ENCODE peak calls at places on chromosomes 4 and X, in eight cellular contexts. One of them, this sample, is unnamed.

GRCh38 chrX:123475068-123475724 is 257.7 kb downstream of the THOC2 start:
- DNase-seq in HepG2: no peak
- DNase-seq in OCI-LY7: no peak
- DNase-seq in SK-N-SH: no peak
- DNase-seq in mesendoderm: peak; percentile 11
- DNase-seq in K562: no peak
- DNase-seq in PC-3: peak; percentile 5
- DNase-seq in GM23248: peak; percentile 61
- DNase-seq in this sample: peak; percentile 54

GRCh38 chrX:49193542-49193964 is 6.4 kb downstream of the SYP start:
- DNase-seq in HepG2: no peak
- DNase-seq in OCI-LY7: no peak
- DNase-seq in SK-N-SH: no peak
- DNase-seq in mesendoderm: no peak
- DNase-seq in K562: peak; percentile 37
- DNase-seq in PC-3: no peak
- DNase-seq in GM23248: no peak
- DNase-seq in this sample: no peak

GRCh38 chr4:99379571-99379970 is 27.0 kb upstream of the ADH1C start:
- DNase-seq in HepG2: no peak
- DNase-seq in OCI-LY7: no peak
- DNase-seq in SK-N-SH: no peak
- DNase-seq in mesendoderm: no peak
- DNase-seq in K562: no peak
- DNase-seq in PC-3: no peak
- DNase-seq in GM23248: no peak
- DNase-seq in this sample: no peak

GRCh38 chr4:140152760-140153418 is 1.1 kb downstream of the MAML3 start:
- DNase-seq in HepG2: no peak
- DNase-seq in OCI-LY7: peak; percentile 38
- DNase-seq in SK-N-SH: peak; percentile 52
- DNase-seq in mesendoderm: peak; percentile 70
- DNase-seq in K562: peak; percentile 17
- DNase-seq in PC-3: peak; percentile 32
- DNase-seq in GM23248: peak; percentile 78
- DNase-seq in this sample: peak; percentile 49

GRCh38 chr4:17597517-17597916 is 16.9 kb upstream of the MED28 start:
- DNase-seq in HepG2: no peak
- DNase-seq in OCI-LY7: no peak
- DNase-seq in SK-N-SH: peak; percentile 21
- DNase-seq in mesendoderm: peak; percentile 16
- DNase-seq in K562: peak; percentile 17
- DNase-seq in PC-3: peak; percentile 51
- DNase-seq in GM23248: peak; percentile 23
- DNase-seq in this sample: no peak

GRCh38 chr4:54902261-54902660 is 223.1 kb downstream of the KDR start:
- DNase-seq in HepG2: no peak
- DNase-seq in OCI-LY7: no peak
- DNase-seq in SK-N-SH: no peak
- DNase-seq in mesendoderm: no peak
- DNase-seq in K562: no peak
- DNase-seq in PC-3: peak; percentile 96
- DNase-seq in GM23248: peak; percentile 46
- DNase-seq in this sample: no peak

GRCh38 chr4:1900087-1900433 is 28.9 kb downstream of the NSD2 start:
- DNase-seq in HepG2: no peak
- DNase-seq in OCI-LY7: no peak
- DNase-seq in SK-N-SH: no peak
- DNase-seq in mesendoderm: no peak
- DNase-seq in K562: no peak
- DNase-seq in PC-3: no peak
- DNase-seq in GM23248: no peak
- DNase-seq in this sample: no peak

GRCh38 chr4:177579649-177580048 is 137.4 kb upstream of the AGA start:
- DNase-seq in HepG2: no peak
- DNase-seq in OCI-LY7: no peak
- DNase-seq in SK-N-SH: no peak
- DNase-seq in mesendoderm: no peak
- DNase-seq in K562: no peak
- DNase-seq in PC-3: peak; percentile 10
- DNase-seq in GM23248: no peak
- DNase-seq in this sample: no peak

GRCh38 chr4:175871774-175872405 is 59.8 kb upstream of the GPM6A start:
- DNase-seq in HepG2: no peak
- DNase-seq in OCI-LY7: no peak
- DNase-seq in SK-N-SH: no peak
- DNase-seq in mesendoderm: no peak
- DNase-seq in K562: no peak
- DNase-seq in PC-3: peak; percentile 58
- DNase-seq in GM23248: no peak
- DNase-seq in this sample: no peak

GRCh38 chr4:20065952-20066351 is 185.8 kb upstream of the SLIT2 start:
- DNase-seq in HepG2: no peak
- DNase-seq in OCI-LY7: no peak
- DNase-seq in SK-N-SH: no peak
- DNase-seq in mesendoderm: no peak
- DNase-seq in K562: no peak
- DNase-seq in PC-3: no peak
- DNase-seq in GM23248: no peak
- DNase-seq in this sample: no peak

GRCh38 chr4:140374130-140374477 is 658 bp downstream of the SCOC start:
- DNase-seq in HepG2: peak; percentile 32
- DNase-seq in OCI-LY7: no peak
- DNase-seq in SK-N-SH: no peak
- DNase-seq in mesendoderm: no peak
- DNase-seq in K562: no peak
- DNase-seq in PC-3: peak; percentile 34
- DNase-seq in GM23248: no peak
- DNase-seq in this sample: no peak

GRCh38 chr4:73019462-73020047 is 50.0 kb downstream of the COX18 start:
- DNase-seq in HepG2: peak; percentile 23
- DNase-seq in OCI-LY7: peak; percentile 61
- DNase-seq in SK-N-SH: peak; percentile 49
- DNase-seq in mesendoderm: peak; percentile 36
- DNase-seq in K562: peak; percentile 39
- DNase-seq in PC-3: peak; percentile 78
- DNase-seq in GM23248: peak; percentile 76
- DNase-seq in this sample: peak; percentile 63

GRCh38 chrX:117788339-117788738 is 328.3 kb downstream of the KLHL13 start:
- DNase-seq in HepG2: no peak
- DNase-seq in OCI-LY7: no peak
- DNase-seq in SK-N-SH: peak; percentile 46
- DNase-seq in mesendoderm: no peak
- DNase-seq in K562: no peak
- DNase-seq in PC-3: no peak
- DNase-seq in GM23248: no peak
- DNase-seq in this sample: no peak

GRCh38 chrX:23493941-23494374 is 159.3 kb downstream of the PTCHD1 start:
- DNase-seq in HepG2: no peak
- DNase-seq in OCI-LY7: peak; percentile 5
- DNase-seq in SK-N-SH: no peak
- DNase-seq in mesendoderm: peak; percentile 38
- DNase-seq in K562: no peak
- DNase-seq in PC-3: peak; percentile 68
- DNase-seq in GM23248: no peak
- DNase-seq in this sample: no peak

GRCh38 chr4:6180841-6181631 is 19.3 kb downstream of the JAKMIP1 start:
- DNase-seq in HepG2: no peak
- DNase-seq in OCI-LY7: peak; percentile 26
- DNase-seq in SK-N-SH: no peak
- DNase-seq in mesendoderm: no peak
- DNase-seq in K562: no peak
- DNase-seq in PC-3: no peak
- DNase-seq in GM23248: no peak
- DNase-seq in this sample: no peak

GRCh38 chr4:29128810-29129209 is 1591.4 kb upstream of the PCDH7 start:
- DNase-seq in HepG2: no peak
- DNase-seq in OCI-LY7: no peak
- DNase-seq in SK-N-SH: no peak
- DNase-seq in mesendoderm: no peak
- DNase-seq in K562: no peak
- DNase-seq in PC-3: no peak
- DNase-seq in GM23248: no peak
- DNase-seq in this sample: no peak

GRCh38 chrX:155745792-155746191 is 133.0 kb upstream of the TMLHE start:
- DNase-seq in HepG2: peak; percentile 0
- DNase-seq in OCI-LY7: no peak
- DNase-seq in SK-N-SH: no peak
- DNase-seq in mesendoderm: no peak
- DNase-seq in K562: peak; percentile 56
- DNase-seq in PC-3: peak; percentile 46
- DNase-seq in GM23248: peak; percentile 44
- DNase-seq in this sample: peak; percentile 7

GRCh38 chrX:48086119-48086518 is 14.7 kb upstream of the ZNF630 start:
- DNase-seq in HepG2: peak; percentile 27
- DNase-seq in OCI-LY7: no peak
- DNase-seq in SK-N-SH: no peak
- DNase-seq in mesendoderm: no peak
- DNase-seq in K562: no peak
- DNase-seq in PC-3: peak; percentile 59
- DNase-seq in GM23248: no peak
- DNase-seq in this sample: no peak

GRCh38 chr4:66202870-66203269 is 532.6 kb upstream of the EPHA5 start:
- DNase-seq in HepG2: no peak
- DNase-seq in OCI-LY7: no peak
- DNase-seq in SK-N-SH: no peak
- DNase-seq in mesendoderm: no peak
- DNase-seq in K562: no peak
- DNase-seq in PC-3: peak; percentile 13
- DNase-seq in GM23248: no peak
- DNase-seq in this sample: no peak

DNA sequence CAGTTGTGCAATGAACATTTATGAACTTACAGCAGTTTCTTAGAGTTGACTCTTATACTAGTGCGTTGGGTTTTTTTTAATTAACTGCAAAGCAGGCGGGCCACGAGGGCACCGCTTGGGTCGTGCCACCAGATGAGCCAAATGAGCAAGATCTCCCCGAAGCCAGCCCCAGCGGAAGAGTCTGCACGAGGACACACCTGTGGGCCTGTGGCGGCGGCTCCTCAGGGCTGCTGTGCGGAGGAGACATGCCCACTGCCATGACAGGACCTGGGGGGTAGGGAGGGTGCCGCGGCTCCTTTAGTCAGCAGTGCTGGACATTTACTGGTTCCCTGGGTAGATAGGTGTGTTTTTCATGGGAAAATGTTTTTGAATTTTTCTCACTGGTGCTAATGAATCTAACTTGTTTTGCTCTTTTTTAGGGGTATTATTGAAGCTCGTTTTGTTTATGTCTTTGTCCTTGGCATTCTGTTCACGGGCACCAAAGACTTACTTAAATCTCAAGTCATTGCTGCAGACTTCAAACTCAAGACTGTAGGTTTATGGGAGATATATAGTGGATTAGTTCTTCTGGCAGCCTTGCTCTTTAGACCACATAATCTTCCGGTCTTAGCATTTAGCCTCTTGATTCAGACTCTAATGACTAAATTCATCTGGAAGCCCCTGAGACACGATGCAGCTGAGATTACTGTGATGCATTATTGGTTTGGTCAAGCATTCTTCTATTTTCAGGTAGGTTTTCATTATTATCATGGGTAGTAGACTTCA is 31.2 kb downstream of the PIGG start:
- DNase-seq in HepG2: no peak
- DNase-seq in OCI-LY7: no peak
- DNase-seq in SK-N-SH: no peak
- DNase-seq in mesendoderm: no peak
- DNase-seq in K562: no peak
- DNase-seq in PC-3: no peak
- DNase-seq in GM23248: no peak
- DNase-seq in this sample: no peak
- H3K36me3 ChIP-seq in HepG2: peaks cover 25% of the 10 kb centered on the region
- H3K36me3 ChIP-seq in OCI-LY7: peaks cover 38% of the 10 kb centered on the region
- H3K36me3 ChIP-seq in SK-N-SH: peaks cover 22% of the 10 kb centered on the region
- H3K36me3 ChIP-seq in mesendoderm: peaks cover 4% of the 10 kb centered on the region
- H3K36me3 ChIP-seq in K562: peaks cover 74% of the 10 kb centered on the region
- H3K36me3 ChIP-seq in PC-3: peaks cover 5% of the 10 kb centered on the region
- H3K36me3 ChIP-seq in GM23248: peaks cover 17% of the 10 kb centered on the region
- H3K36me3 ChIP-seq in this sample: peaks cover 13% of the 10 kb centered on the region

GRCh38 chr4:105466580-105466979 is 7.3 kb downstream of the PPA2 start:
- DNase-seq in HepG2: no peak
- DNase-seq in OCI-LY7: no peak
- DNase-seq in SK-N-SH: no peak
- DNase-seq in mesendoderm: no peak
- DNase-seq in K562: no peak
- DNase-seq in PC-3: no peak
- DNase-seq in GM23248: no peak
- DNase-seq in this sample: no peak
- H3K79me2 ChIP-seq in HepG2: peaks cover 35% of the 10 kb centered on the region
- H3K79me2 ChIP-seq in OCI-LY7: peaks cover 32% of the 10 kb centered on the region
- H3K79me2 ChIP-seq in SK-N-SH: peaks cover 54% of the 10 kb centered on the region
- H3K79me2 ChIP-seq in mesendoderm: peaks cover 12% of the 10 kb centered on the region
- H3K79me2 ChIP-seq in K562: peaks cover 64% of the 10 kb centered on the region
- H3K79me2 ChIP-seq in PC-3: peaks cover 54% of the 10 kb centered on the region
- H3K79me2 ChIP-seq in GM23248: peaks cover 79% of the 10 kb centered on the region
- H3K79me2 ChIP-seq in this sample: peaks cover 36% of the 10 kb centered on the region

DNA sequence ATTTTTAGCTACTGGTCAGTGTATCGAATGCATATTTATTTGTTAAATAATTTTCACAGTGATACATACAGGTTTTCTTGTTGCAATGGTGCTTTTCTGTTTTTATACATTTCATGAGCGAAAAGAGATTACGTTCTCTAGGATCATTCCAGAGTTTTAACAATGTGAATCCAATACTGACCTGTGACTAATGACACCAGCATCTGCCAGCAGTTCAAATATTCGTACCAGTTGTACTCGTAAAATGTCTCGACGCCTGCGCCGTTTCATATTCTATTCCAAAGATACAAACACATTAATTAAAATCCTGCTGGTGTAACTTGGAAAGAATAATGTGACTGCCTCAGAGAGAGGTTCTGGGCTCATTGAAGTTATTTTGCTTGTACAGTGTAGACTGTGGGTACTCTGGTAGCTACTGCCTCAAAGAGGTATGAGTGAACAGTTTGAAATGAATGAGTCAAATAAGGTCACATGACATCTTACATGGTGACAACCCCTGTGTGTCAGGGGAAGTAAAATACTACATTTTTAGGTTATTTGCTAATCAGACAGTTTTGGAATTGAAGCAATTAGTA is 80.7 kb downstream of the ZAR1 start:
- DNase-seq in HepG2: no peak
- DNase-seq in OCI-LY7: no peak
- DNase-seq in SK-N-SH: no peak
- DNase-seq in mesendoderm: no peak
- DNase-seq in K562: no peak
- DNase-seq in PC-3: peak; percentile 34
- DNase-seq in GM23248: peak; percentile 87
- DNase-seq in this sample: peak; percentile 85
- H3K36me3 ChIP-seq in HepG2: no peaks in the 10 kb centered on the region
- H3K36me3 ChIP-seq in OCI-LY7: peaks cover 81% of the 10 kb centered on the region
- H3K36me3 ChIP-seq in SK-N-SH: peaks cover 72% of the 10 kb centered on the region
- H3K36me3 ChIP-seq in mesendoderm: no peaks in the 10 kb centered on the region
- H3K36me3 ChIP-seq in K562: peaks cover 37% of the 10 kb centered on the region
- H3K36me3 ChIP-seq in PC-3: peaks cover 15% of the 10 kb centered on the region
- H3K36me3 ChIP-seq in GM23248: peaks cover 32% of the 10 kb centered on the region
- H3K36me3 ChIP-seq in this sample: no peaks in the 10 kb centered on the region

DNA sequence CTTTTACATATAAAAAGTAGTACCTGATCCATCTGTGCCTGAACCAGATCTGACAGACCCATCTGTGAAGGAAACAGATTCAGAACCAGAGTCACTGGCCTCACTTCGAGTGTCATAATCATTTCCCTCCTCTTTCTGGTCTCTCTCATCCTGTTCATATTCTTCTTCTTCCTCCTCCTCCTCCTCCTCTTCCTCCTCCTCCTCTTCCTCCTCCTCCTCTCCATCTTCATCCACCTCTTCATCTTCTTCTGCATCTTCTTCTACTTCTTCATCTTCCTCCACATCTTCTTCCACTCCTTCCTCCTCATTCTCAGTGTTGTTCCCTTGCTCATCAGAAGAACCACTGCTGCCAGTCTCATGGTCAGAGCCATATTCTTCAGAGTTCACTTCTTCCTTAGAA is 12.9 kb downstream of the YTHDC1 start:
- DNase-seq in HepG2: no peak
- DNase-seq in OCI-LY7: no peak
- DNase-seq in SK-N-SH: no peak
- DNase-seq in mesendoderm: no peak
- DNase-seq in K562: no peak
- DNase-seq in PC-3: no peak
- DNase-seq in GM23248: no peak
- DNase-seq in this sample: no peak
- H3K79me2 ChIP-seq in HepG2: peaks cover 44% of the 10 kb centered on the region
- H3K79me2 ChIP-seq in OCI-LY7: peaks cover 89% of the 10 kb centered on the region
- H3K79me2 ChIP-seq in SK-N-SH: peaks cover 77% of the 10 kb centered on the region
- H3K79me2 ChIP-seq in mesendoderm: peaks cover 33% of the 10 kb centered on the region
- H3K79me2 ChIP-seq in K562: peaks cover 53% of the 10 kb centered on the region
- H3K79me2 ChIP-seq in PC-3: peaks cover 80% of the 10 kb centered on the region
- H3K79me2 ChIP-seq in GM23248: peaks cover 100% of the 10 kb centered on the region
- H3K79me2 ChIP-seq in this sample: peaks cover 48% of the 10 kb centered on the region

This sample was measured in fibroblast of lung.